ENCODE peak calls at places on chromosomes 2 and 18, in six cellular contexts. J is HT1080; V is right cardiac atrium; C is A549; R is NCI-H2171; E is effector CD4-positive, alpha-beta T cell. A is an unnamed sample.

GRCh38 chr2:207937253-207937652 is 88.1 kb downstream of the PLEKHM3 start:
- DNase-seq in J (no peak), V (no peak), C (no peak), R (no peak), E (no peak), A (no peak)

GRCh38 chr2:182506606-182507005 is 79.8 kb upstream of the PDE1A start:
- DNase-seq in J (peak; percentile 71), V (no peak), C (no peak), R (no peak), E (no peak), A (no peak)

GRCh38 chr2:88737385-88737784 is 45.9 kb downstream of the RPIA start:
- DNase-seq in J (peak; percentile 28), V (no peak), C (no peak), R (no peak), E (no peak), A (no peak)

GRCh38 chr2:40281021-40281940 is 170.6 kb downstream of the SLC8A1 start:
- DNase-seq in J (peak; percentile 33), V (peak; percentile 48), C (no peak), R (no peak), E (no peak), A (no peak)

GRCh38 chr2:19198376-19198775 is 160.0 kb downstream of the OSR1 start:
- DNase-seq in J (no peak), V (no peak), C (no peak), R (no peak), E (no peak), A (no peak)

GRCh38 chr2:215466097-215466909 is 30.4 kb upstream of the FN1 start:
- DNase-seq in J (no peak), V (no peak), C (no peak), R (no peak), E (no peak), A (no peak)

GRCh38 chr2:133591164-133591563 is 22.9 kb upstream of the NCKAP5 start:
- DNase-seq in J (no peak), V (peak; percentile 74), C (no peak), R (peak; percentile 5), E (no peak), A (no peak)

GRCh38 chr2:220033546-220033945 is 406.1 kb downstream of the SLC4A3 start:
- DNase-seq in J (no peak), V (no peak), C (no peak), R (no peak), E (no peak), A (no peak)

GRCh38 chr18:45567123-45567522 is 48.2 kb upstream of the SLC14A2 start:
- DNase-seq in J (no peak), V (peak; percentile 59), C (no peak), R (no peak), E (no peak), A (no peak)

GRCh38 chr2:174796319-174796771 is 32.1 kb upstream of the CHRNA1 start:
- DNase-seq in J (no peak), V (no peak), C (no peak), R (no peak), E (no peak), A (no peak)

GRCh38 chr2:221999702-222000101 is 299.1 kb downstream of the PAX3 start:
- DNase-seq in J (peak; percentile 94), V (no peak), C (no peak), R (no peak), E (no peak), A (no peak)

GRCh38 chr2:100008960-100009359 is 133.4 kb downstream of the AFF3 start:
- DNase-seq in J (no peak), V (no peak), C (no peak), R (no peak), E (no peak), A (no peak)

GRCh38 chr2:181304011-181304844 is 153.0 kb upstream of the ITGA4 start:
- DNase-seq in J (no peak), V (no peak), C (no peak), R (no peak), E (no peak), A (no peak)

GRCh38 chr2:152762202-152762601 is 43.8 kb downstream of the ARL6IP6 start:
- DNase-seq in J (no peak), V (peak; percentile 45), C (no peak), R (no peak), E (no peak), A (no peak)

GRCh38 chr2:10437806-10438205 is 10.3 kb downstream of the ODC1 start:
- DNase-seq in J (no peak), V (no peak), C (no peak), R (no peak), E (no peak), A (no peak)

GRCh38 chr2:79985571-79985970 is 319.0 kb downstream of the LRRTM1 start:
- DNase-seq in J (no peak), V (no peak), C (no peak), R (no peak), E (no peak), A (no peak)

GRCh38 chr2:12934181-12934756 is 217.5 kb downstream of the TRIB2 start:
- DNase-seq in J (no peak), V (no peak), C (no peak), R (no peak), E (no peak), A (no peak)

GRCh38 chr2:240308111-240308651 is 127.3 kb upstream of the GPC1 start:
- DNase-seq in J (no peak), V (no peak), C (no peak), R (no peak), E (no peak), A (no peak)

GRCh38 chr2:236282406-236282805 is 18.2 kb upstream of the ASB18 start:
- DNase-seq in J (no peak), V (no peak), C (no peak), R (no peak), E (no peak), A (no peak)

GRCh38 chr2:152336854-152337510 is 2.0 kb downstream of the FMNL2 start:
- DNase-seq in J (peak; percentile 46), V (peak; percentile 37), C (no peak), R (peak; percentile 29), E (no peak), A (no peak)

GRCh38 chr2:199932312-199932855 is 21.3 kb downstream of the C2orf69 start:
- DNase-seq in J (peak; percentile 11), V (no peak), C (no peak), R (no peak), E (no peak), A (no peak)

GRCh38 chr2:198077477-198077876 is 273.1 kb downstream of the PLCL1 start:
- DNase-seq in J (no peak), V (no peak), C (no peak), R (no peak), E (no peak), A (no peak)

GRCh38 chr2:135050684-135051083 is 1.4 kb upstream of the RAB3GAP1 start:
- DNase-seq in J (no peak), V (no peak), C (no peak), R (no peak), E (no peak), A (no peak)

GRCh38 chr2:236664131-236664530 is 94.5 kb downstream of the ACKR3 start:
- DNase-seq in J (no peak), V (no peak), C (no peak), R (no peak), E (no peak), A (no peak)

GRCh38 chr2:132729572-132729971 is 59.6 kb upstream of the LYPD1 start:
- DNase-seq in J (no peak), V (no peak), C (no peak), R (no peak), E (no peak), A (no peak)

A was measured in T follicular helper cell.